ENCODE peak calls at places on chromosome 17, in five cellular contexts. W, C, R, J and O are unnamed samples. For H3K4me1 and H3K9me3, the result is how much of the 10 kb centered on the place peaks cover.

GRCh38 chr17:80846932-80847331 is 144.7 kb upstream of the CHMP6 start:
- DNase-seq in W (no peak), R (no peak), C (no peak), J (no peak), O (no peak)

GRCh38 chr17:1939979-1940809 is 84.9 kb downstream of the RTN4RL1 start:
- DNase-seq in R (peak), C (no peak), W (no peak), J (no peak), O (no peak)

GRCh38 chr17:70256751-70257150 is 87.4 kb downstream of the KCNJ2 start:
- DNase-seq in J (no peak), R (no peak), C (no peak), W (no peak), O (no peak)

GRCh38 chr17:12821376-12821940 is 32.2 kb downstream of the ARHGAP44 start:
- DNase-seq in J (peak), C (no peak), R (no peak), W (no peak), O (no peak)

GRCh38 chr17:72189781-72190593 is 69.2 kb downstream of the SOX9 start:
- DNase-seq in R (no peak), C (no peak), J (peak), W (no peak), O (no peak)

GRCh38 chr17:4514206-4514605 is 15.5 kb downstream of the SPNS2 start:
- DNase-seq in R (no peak), J (no peak), W (no peak), C (no peak), O (no peak)

GRCh38 chr17:8837438-8838075 is 29.9 kb downstream of the PIK3R6 start:
- DNase-seq in J (no peak), C (no peak), R (no peak), W (no peak), O (no peak)

GRCh38 chr17:992933-993332 is 4.0 kb upstream of the TIMM22 start:
- DNase-seq in W (no peak), J (peak), R (no peak), C (no peak), O (no peak)

GRCh38 chr17:80889897-80890550 is 101.6 kb upstream of the CHMP6 start:
- DNase-seq in C (no peak), W (no peak), R (peak), J (no peak), O (peak)

GRCh38 chr17:66944365-66945203 is 19.9 kb upstream of the CACNG4 start:
- DNase-seq in W (no peak), R (no peak), C (no peak), J (peak), O (no peak)

GRCh38 chr17:66542967-66543525 is 240.6 kb downstream of the PRKCA start:
- DNase-seq in W (no peak), R (no peak), C (no peak), J (peak), O (no peak)

GRCh38 chr17:30323895-30324319 is 9.9 kb downstream of the TMIGD1 start:
- DNase-seq in W (no peak), C (peak), R (peak), J (no peak), O (no peak)

GRCh38 chr17:63549289-63549945 is 860 bp upstream of the DCAF7 start:
- DNase-seq in C (no peak), W (no peak), R (peak), J (no peak), O (no peak)

GRCh38 chr17:7315570-7316243 is 547 bp upstream of the GPS2 start:
- DNase-seq in C (no peak), W (no peak), R (peak), J (no peak), O (no peak)

GRCh38 chr17:7314719-7315569 is at the start of gene GPS2:
- DNase-seq in C (peak), J (peak), R (peak), W (peak), O (peak)

GRCh38 chr17:7313028-7313889 is 1.9 kb downstream of the GPS2 start:
- DNase-seq in R (peak), J (peak), W (peak), C (no peak), O (no peak)

GRCh38 chr17:7312432-7313027 is 2.6 kb downstream of the GPS2 start:
- DNase-seq in W (no peak), R (peak), C (no peak), J (no peak), O (no peak)

GRCh38 chr17:7313890-7314718 is 1.1 kb downstream of the GPS2 start:
- DNase-seq in J (peak), W (no peak), C (no peak), R (no peak), O (no peak)
- H3K4me1 ChIP-seq in J (under half), W (half or more), C (half or more), R (under half), O (half or more)

GRCh38 chr17:78862073-78863023 is 21.7 kb upstream of the USP36 start:
- DNase-seq in W (peak), J (peak), R (peak), C (no peak), O (no peak)
- H3K4me3 ChIP-seq in W (no peak), J (peak), R (no peak), C (no peak), O (no peak)

GRCh38 chr17:83201206-83202001 is 122.0 kb downstream of the METRNL start:
- DNase-seq in C (peak), W (no peak), R (no peak), J (no peak), O (no peak)
- H3K9me3 ChIP-seq in C (under half), W (under half), R (under half), J (under half), O (under half)

GRCh38 chr17:22460461-22461063 is 768.2 kb downstream of the KCNJ18 start:
- DNase-seq in W (no peak), R (no peak), C (no peak), J (no peak), O (no peak)
- H3K4me1 ChIP-seq in W (under half), R (under half), C (under half), J (under half), O (under half)

GRCh38 chr17:75720656-75721462 is at the start of gene ITGB4:
- DNase-seq in W (peak), C (peak), J (no peak), R (peak), O (peak)
- H3K4me3 ChIP-seq in W (peak), C (peak), J (peak), R (peak), O (peak)

GRCh38 chr17:60495260-60495659 is 30.8 kb downstream of the APPBP2 start:
- DNase-seq in W (no peak), C (no peak), R (no peak), J (no peak), O (no peak)

GRCh38 chr17:60493847-60494321 is 32.2 kb downstream of the APPBP2 start:
- DNase-seq in W (no peak), J (peak), R (no peak), C (no peak), O (no peak)

GRCh38 chr17:60496051-60496450 is 30.0 kb downstream of the APPBP2 start:
- DNase-seq in R (no peak), W (no peak), C (no peak), J (peak), O (no peak)

GRCh38 chr17:60491771-60492170 is 34.3 kb downstream of the APPBP2 start:
- DNase-seq in C (no peak), R (no peak), J (no peak), W (no peak), O (no peak)
- H3K9me3 ChIP-seq in C (under half), R (under half), J (under half), W (half or more), O (under half)